ENCODE peak calls at places on chromosomes 5 and 9, in four cellular contexts. V, A, E and M are unnamed samples.

GRCh38 chr9:87267701-87268100 is 230.0 kb upstream of the DAPK1 start:
- DNase-seq in V (no peak), A (no peak), E (no peak), M (no peak)

GRCh38 chr5:135850231-135850630 is 15.8 kb downstream of the SLC25A48 start:
- DNase-seq in V (no peak), A (no peak), E (no peak), M (no peak)

GRCh38 chr5:24385617-24386016 is 259.2 kb downstream of the CDH10 start:
- DNase-seq in V (no peak), A (no peak), E (no peak), M (no peak)

GRCh38 chr5:127447822-127448221 is 69.6 kb upstream of the PRRC1 start:
- DNase-seq in V (no peak), A (no peak), E (no peak), M (no peak)

GRCh38 chr9:87372401-87372851 is 125.2 kb upstream of the DAPK1 start:
- DNase-seq in V (peak; percentile 19), A (no peak), E (no peak), M (no peak)

GRCh38 chr9:75712690-75713089 is 177.8 kb upstream of the PCSK5 start:
- DNase-seq in V (no peak), A (no peak), E (no peak), M (no peak)

GRCh38 chr5:7676455-7676854 is 174.5 kb downstream of the CFAP90 start:
- DNase-seq in V (no peak), A (no peak), E (no peak), M (no peak)

GRCh38 chr9:136587145-136587943 is 41.5 kb upstream of the NOTCH1 start:
- DNase-seq in V (no peak), A (peak; percentile 92), E (no peak), M (no peak)

GRCh38 chr5:10591946-10592345 is 28.1 kb downstream of the ANKRD33B start:
- DNase-seq in V (no peak), A (no peak), E (no peak), M (no peak)

GRCh38 chr9:21656776-21657637 is 145.4 kb upstream of the MTAP start:
- DNase-seq in V (no peak), A (no peak), E (no peak), M (no peak)

GRCh38 chr5:157511656-157512644 is 51.9 kb downstream of the NIPAL4 start:
- DNase-seq in V (peak; percentile 79), A (peak; percentile 71), E (peak; percentile 66), M (peak; percentile 78)

GRCh38 chr9:95854386-95855015 is 21.0 kb upstream of the ERCC6L2 start:
- DNase-seq in V (no peak), A (no peak), E (no peak), M (no peak)

GRCh38 chr5:172679621-172680212 is 38.7 kb downstream of the NEURL1B start:
- DNase-seq in V (no peak), A (peak; percentile 23), E (no peak), M (no peak)

DNA sequence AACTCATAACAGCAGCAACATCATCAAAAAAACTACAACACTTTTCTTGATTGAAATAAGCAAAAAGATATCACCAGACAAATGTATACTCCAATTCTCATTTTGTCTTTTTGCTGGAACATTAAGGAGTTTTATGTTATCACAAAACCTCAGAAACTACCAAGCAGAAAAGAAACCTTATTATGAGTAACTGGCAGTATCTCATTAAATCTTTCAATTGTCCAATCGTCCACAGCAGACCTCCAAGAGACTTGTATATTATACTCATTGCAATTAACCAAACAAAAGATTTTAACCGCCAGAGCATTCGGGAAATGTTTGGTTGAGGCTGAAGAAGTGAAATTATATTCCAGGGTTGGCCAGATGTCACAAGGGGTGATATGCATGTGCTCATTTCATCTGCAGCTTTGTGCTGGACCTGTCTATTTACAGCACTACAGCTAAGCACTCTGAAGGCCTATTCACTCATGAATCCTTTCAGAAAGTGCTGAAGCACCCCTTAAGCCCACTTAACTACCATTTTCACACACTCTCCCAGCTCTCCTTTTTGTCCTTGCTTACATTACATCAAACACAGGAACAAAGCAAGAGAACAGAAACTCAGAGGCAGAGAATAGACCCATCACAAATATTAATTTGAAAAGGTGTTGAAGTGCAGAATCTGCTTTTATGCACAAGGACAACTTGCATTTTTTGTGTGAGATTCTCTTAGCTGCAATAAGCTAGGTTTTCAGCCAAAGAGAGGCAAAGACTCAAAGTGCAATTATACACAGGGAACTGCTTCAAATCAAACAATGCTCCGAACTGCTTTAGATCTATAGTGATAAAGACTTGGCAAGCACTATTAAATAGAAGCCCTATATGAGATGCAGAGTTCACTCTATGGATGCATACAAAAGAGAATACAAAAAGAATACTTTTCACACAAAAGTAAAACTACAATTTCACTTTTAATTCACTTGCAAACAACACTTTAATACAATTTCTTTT is 150.4 kb upstream of the POU5F2 start:
- DNase-seq in V (no peak), A (no peak), E (no peak), M (no peak)
- TF ChIP-seq POLR2AphosphoS5 in V (no peak), A (no peak), E (no peak), M (no peak)

GRCh38 chr9:123725389-123725788 is 204.5 kb downstream of the DENND1A start:
- DNase-seq in V (no peak), A (no peak), E (no peak), M (no peak)
- TF ChIP-seq TCF7L2 in V (no peak), A (no peak), E (no peak), M (no peak)

DNA sequence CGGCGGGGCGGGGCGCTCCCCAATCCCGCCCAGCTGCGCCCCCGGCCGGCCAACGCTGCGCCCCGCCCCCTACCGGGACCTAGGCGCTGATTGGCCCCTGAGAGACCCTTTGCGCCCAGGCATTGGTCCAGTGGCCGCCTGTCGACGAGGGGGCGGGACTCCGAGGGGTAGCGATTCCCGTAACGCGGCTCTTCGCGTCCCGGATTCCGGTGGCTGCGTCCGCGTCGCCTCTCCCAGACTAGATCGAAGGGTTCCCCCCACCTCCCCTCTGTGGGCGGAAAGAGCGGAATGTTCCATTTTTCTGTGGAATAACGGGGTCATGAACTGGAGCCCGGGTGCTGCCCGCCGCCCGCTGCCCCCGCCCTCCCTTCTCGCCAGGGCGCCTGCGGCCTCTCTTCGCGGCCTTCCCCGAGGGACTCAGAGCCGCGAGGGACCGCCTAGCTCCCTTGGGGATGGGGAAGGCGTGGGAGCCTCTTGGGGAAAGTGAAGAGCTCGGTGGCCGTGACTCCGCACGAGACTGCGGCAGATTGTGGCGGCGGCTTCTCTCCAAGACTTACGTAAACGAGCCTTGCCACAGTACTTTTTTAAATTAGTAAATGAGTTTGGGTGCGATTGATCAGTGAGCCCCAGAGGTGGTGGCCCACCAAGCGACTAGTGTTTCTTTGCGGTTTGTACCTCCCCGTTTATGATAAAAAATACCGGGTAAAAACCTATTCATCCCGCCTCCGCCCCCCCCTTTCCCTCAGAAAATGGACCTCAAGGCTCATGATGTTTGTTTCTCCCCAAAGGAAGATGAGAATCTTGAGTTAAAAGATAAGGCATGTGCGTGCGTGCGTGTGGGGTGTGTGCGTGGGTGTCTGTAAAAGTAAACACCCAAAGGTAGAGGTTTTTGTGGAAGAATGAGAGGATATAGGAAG is 493 bp upstream of the IL6ST start:
- DNase-seq in V (peak; percentile 96), A (peak; percentile 97), E (peak; percentile 88), M (peak; percentile 76)
- TF ChIP-seq POLR2AphosphoS5 in V (peak; percentile 67), A (peak; percentile 76), E (peak; percentile 87), M (peak; percentile 74)

GRCh38 chr9:28444637-28445036 is 871.4 kb upstream of the C9orf72 start:
- DNase-seq in V (no peak), A (no peak), E (no peak), M (no peak)
- TF ChIP-seq TCF7L2 in V (no peak), A (no peak), E (no peak), M (no peak)

DNA sequence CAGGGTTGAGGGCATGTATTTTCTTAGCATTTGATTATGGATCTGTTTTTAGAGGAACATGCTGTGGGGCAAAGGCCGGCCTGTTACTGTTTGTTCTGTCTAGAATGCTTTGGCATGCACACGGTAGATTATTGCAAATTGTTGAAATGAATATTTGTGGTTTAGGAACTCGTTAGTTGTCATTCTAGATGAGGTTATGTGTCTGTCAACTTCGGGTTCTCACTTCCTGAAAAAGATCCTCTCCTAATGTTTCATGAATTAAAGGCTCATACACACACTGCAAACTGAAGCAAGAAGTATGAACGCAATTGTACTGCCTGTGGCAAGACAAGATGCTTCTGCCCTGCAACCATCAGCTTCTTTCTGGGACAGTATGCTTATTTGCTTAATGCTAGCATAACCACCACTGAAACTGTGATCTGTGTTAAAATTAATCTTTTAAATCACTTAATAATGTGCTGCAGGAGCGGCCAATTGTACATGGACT is 99.6 kb downstream of the BASP1 start:
- DNase-seq in V (no peak), A (no peak), E (no peak), M (no peak)
- TF ChIP-seq POLR2AphosphoS5 in V (no peak), A (no peak), E (no peak), M (no peak)

DNA sequence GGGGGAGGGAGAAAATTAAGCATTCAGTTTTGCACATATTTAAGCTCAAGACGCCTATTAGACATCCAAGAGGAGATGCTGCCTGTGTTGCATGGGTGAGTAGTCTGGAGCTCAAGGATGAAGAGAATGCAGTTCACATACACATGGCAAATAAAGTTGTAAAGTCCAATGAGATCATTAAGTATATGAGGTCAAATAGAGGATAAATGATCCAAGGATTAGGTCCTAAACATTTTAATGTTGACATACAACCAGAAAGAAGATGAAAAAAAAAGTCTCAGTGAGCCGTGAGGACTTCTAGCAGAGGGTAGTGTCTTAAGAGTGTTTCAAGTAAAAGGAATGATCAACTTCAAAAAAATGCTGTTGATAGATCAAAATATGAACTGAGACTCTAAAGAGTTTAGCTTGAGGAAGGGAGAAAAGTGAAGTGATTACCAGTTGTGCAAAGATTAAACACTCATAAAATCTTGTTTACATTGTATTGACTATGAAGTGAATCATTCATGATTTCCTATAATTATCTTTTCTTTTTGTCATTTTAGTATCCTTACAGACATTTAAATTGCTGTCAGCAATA is 251.8 kb downstream of the ZNF608 start:
- DNase-seq in V (no peak), A (no peak), E (no peak), M (no peak)
- TF ChIP-seq TCF7L2 in V (no peak), A (no peak), E (no peak), M (no peak)

GRCh38 chr5:159826351-159827222 is 89.7 kb upstream of the ADRA1B start:
- DNase-seq in V (no peak), A (no peak), E (peak; percentile 81), M (peak; percentile 75)
- TF ChIP-seq POLR2AphosphoS5 in V (no peak), A (no peak), E (peak; percentile 41), M (no peak)